ENCODE peak calls at places on chromosome X, in seven cellular contexts. L, U, S, Y, X, P and R are unnamed samples.

GRCh38 chrX:17987783-17988182 is 126.7 kb upstream of the RAI2 start:
- DNase-seq in L (no peak), U (no peak), S (no peak), Y (no peak), X (no peak), P (no peak), R (no peak)

GRCh38 chrX:122906726-122907125 is 277.4 kb upstream of the GRIA3 start:
- DNase-seq in L (no peak), U (no peak), S (no peak), Y (no peak), X (no peak), P (no peak), R (no peak)

GRCh38 chrX:43949669-43950068 is 23.5 kb downstream of the NDP start:
- DNase-seq in L (peak), U (peak), S (peak), Y (peak), X (peak), P (no peak), R (no peak)

GRCh38 chrX:12978205-12979010 is 3.5 kb downstream of the TMSB4X start:
- DNase-seq in L (peak), U (no peak), S (no peak), Y (peak), X (peak), P (no peak), R (no peak)

GRCh38 chrX:48966796-48967579 is 4.7 kb downstream of the KCND1 start:
- DNase-seq in L (no peak), U (no peak), S (no peak), Y (no peak), X (no peak), P (no peak), R (no peak)

GRCh38 chrX:74242484-74243138 is 61.4 kb upstream of the ZCCHC13 start:
- DNase-seq in L (no peak), U (no peak), S (no peak), Y (no peak), X (no peak), P (peak), R (no peak)

GRCh38 chrX:8848921-8849320 is 47.7 kb upstream of the FAM9A start:
- DNase-seq in L (no peak), U (no peak), S (no peak), Y (no peak), X (no peak), P (no peak), R (no peak)

GRCh38 chrX:105821471-105822081 is 763 bp upstream of the NRK start:
- DNase-seq in L (no peak), U (peak), S (no peak), Y (no peak), X (no peak), P (no peak), R (no peak)

GRCh38 chrX:101265869-101266428 is 25.2 kb downstream of the TAF7L start:
- DNase-seq in L (no peak), U (no peak), S (no peak), Y (no peak), X (no peak), P (no peak), R (no peak)

GRCh38 chrX:21974011-21974385 is 33.5 kb downstream of the SMS start:
- DNase-seq in L (no peak), U (no peak), S (no peak), Y (no peak), X (no peak), P (peak), R (peak)

GRCh38 chrX:103437147-103437873 is 61.0 kb downstream of the BEX3 start:
- DNase-seq in L (no peak), U (no peak), S (no peak), Y (no peak), X (no peak), P (no peak), R (no peak)

GRCh38 chrX:68666580-68666979 is 19.1 kb downstream of the STARD8 start:
- DNase-seq in L (no peak), U (no peak), S (no peak), Y (no peak), X (no peak), P (no peak), R (no peak)

GRCh38 chrX:115449742-115450141 is 111.2 kb upstream of the PLS3 start:
- DNase-seq in L (no peak), U (no peak), S (no peak), Y (no peak), X (no peak), P (no peak), R (no peak)

GRCh38 chrX:10216208-10216607 is 59.4 kb downstream of the CLCN4 start:
- DNase-seq in L (no peak), U (no peak), S (no peak), Y (no peak), X (no peak), P (no peak), R (no peak)

GRCh38 chrX:9988762-9989161 is 21.6 kb downstream of the CLDN34 start:
- DNase-seq in L (no peak), U (no peak), S (no peak), Y (no peak), X (no peak), P (no peak), R (no peak)

GRCh38 chrX:31293409-31293808 is 221.6 kb upstream of the FTHL17 start:
- DNase-seq in L (no peak), U (no peak), S (no peak), Y (no peak), X (no peak), P (no peak), R (no peak)

GRCh38 chrX:1300449-1300848 is 31.8 kb downstream of the CSF2RA start:
- DNase-seq in L (no peak), U (no peak), S (no peak), Y (no peak), X (no peak), P (no peak), R (no peak)

GRCh38 chrX:131827935-131828334 is 195.2 kb upstream of the STK26 start:
- DNase-seq in L (peak), U (no peak), S (no peak), Y (no peak), X (peak), P (no peak), R (peak)

GRCh38 chrX:2682582-2683177 is 8.4 kb upstream of the CD99 start:
- DNase-seq in L (no peak), U (no peak), S (no peak), Y (no peak), X (no peak), P (no peak), R (no peak)

GRCh38 chrX:6778547-6779231 is 243.8 kb upstream of the VCX3A start:
- DNase-seq in L (no peak), U (no peak), S (no peak), Y (no peak), X (no peak), P (no peak), R (no peak)

GRCh38 chrX:10892605-10893225 is 218.4 kb upstream of the HCCS start:
- DNase-seq in L (no peak), U (no peak), S (no peak), Y (no peak), X (no peak), P (no peak), R (no peak)

GRCh38 chrX:17052776-17053175 is 106.3 kb downstream of the REPS2 start:
- DNase-seq in L (no peak), U (no peak), S (no peak), Y (no peak), X (no peak), P (no peak), R (no peak)

GRCh38 chrX:10235851-10236250 is 79.1 kb downstream of the CLCN4 start:
- DNase-seq in L (no peak), U (no peak), S (no peak), Y (no peak), X (no peak), P (no peak), R (no peak)

GRCh38 chrX:103343105-103343504 is 13.1 kb downstream of the TCEAL7 start:
- DNase-seq in L (peak), U (peak), S (no peak), Y (peak), X (no peak), P (no peak), R (no peak)

GRCh38 chrX:153953342-153953830 is 8.9 kb upstream of the RENBP start:
- DNase-seq in L (peak), U (peak), S (peak), Y (peak), X (peak), P (no peak), R (no peak)

GRCh38 chrX:131763674-131764073 is 219.8 kb downstream of the OR13H1 start:
- DNase-seq in L (no peak), U (peak), S (no peak), Y (no peak), X (peak), P (no peak), R (peak)

GRCh38 chrX:103063918-103064434 is at the start of gene BEX1:
- DNase-seq in L (peak), U (no peak), S (peak), Y (no peak), X (peak), P (no peak), R (no peak)

GRCh38 chrX:26409636-26410035 is 193.7 kb downstream of the MAGEB5 start:
- DNase-seq in L (no peak), U (no peak), S (no peak), Y (no peak), X (no peak), P (no peak), R (no peak)

GRCh38 chrX:93874554-93874953 is 200.5 kb downstream of the FAM133A start:
- DNase-seq in L (no peak), U (peak), S (no peak), Y (no peak), X (peak), P (no peak), R (no peak)

GRCh38 chrX:40151211-40152172 is 53.7 kb upstream of the BCOR start:
- DNase-seq in L (no peak), U (no peak), S (no peak), Y (no peak), X (peak), P (no peak), R (no peak)

GRCh38 chrX:108304210-108304609 is 134.0 kb downstream of the COL4A6 start:
- DNase-seq in L (no peak), U (peak), S (no peak), Y (no peak), X (no peak), P (no peak), R (no peak)

GRCh38 chrX:21853578-21853977 is 2.2 kb upstream of the YY2 start:
- DNase-seq in L (no peak), U (no peak), S (no peak), Y (no peak), X (no peak), P (no peak), R (no peak)

GRCh38 chrX:143837010-143837409 is 46.9 kb upstream of the UBE2NL start:
- DNase-seq in L (no peak), U (no peak), S (no peak), Y (no peak), X (no peak), P (no peak), R (no peak)

GRCh38 chrX:17214962-17215361 is 160.0 kb upstream of the NHS start:
- DNase-seq in L (no peak), U (no peak), S (no peak), Y (no peak), X (no peak), P (no peak), R (no peak)

GRCh38 chrX:118049713-118050112 is 66.9 kb downstream of the KLHL13 start:
- DNase-seq in L (no peak), U (peak), S (no peak), Y (no peak), X (no peak), P (no peak), R (no peak)

GRCh38 chrX:104166735-104167436 is 633 bp downstream of the FAM199X start:
- DNase-seq in L (no peak), U (no peak), S (no peak), Y (no peak), X (no peak), P (no peak), R (no peak)

GRCh38 chrX:154603438-154604430 is 15.3 kb downstream of the CTAG1B start:
- DNase-seq in L (no peak), U (peak), S (no peak), Y (no peak), X (peak), P (no peak), R (no peak)

GRCh38 chrX:9825129-9825865 is 39.1 kb downstream of the SHROOM2 start:
- DNase-seq in L (no peak), U (no peak), S (no peak), Y (no peak), X (no peak), P (no peak), R (no peak)

GRCh38 chrX:42602566-42602965 is 175.4 kb downstream of the PPP1R2C start:
- DNase-seq in L (no peak), U (no peak), S (no peak), Y (no peak), X (no peak), P (no peak), R (no peak)

GRCh38 chrX:100654256-100654655 is 10.3 kb downstream of the SRPX2 start:
- DNase-seq in L (no peak), U (peak), S (no peak), Y (no peak), X (peak), P (no peak), R (no peak)